ENCODE peak calls at places on chromosomes 1 and 21, in ten cellular contexts. One of them, this sample, is unnamed.

GRCh38 chr1:226642421-226642820 is 93.9 kb downstream of the STUM start:
- DNase-seq in NAMALWA: no peak
- DNase-seq in astrocyte: no peak
- DNase-seq in BE2C: no peak
- DNase-seq in brain microvascular endothelial cell: no peak
- DNase-seq in AG10803: no peak
- DNase-seq in T-helper 2 cell treated with Interferon-gamma antibody and Interleukin-4, amounts not matched to agents 5 μg/mL and 100 μg/mL, for 36 hours: no peak
- DNase-seq in Right ventricle myocardium superior: peak
- DNase-seq in HFF-Myc: no peak
- DNase-seq in progenitor cell of endocrine pancreas: no peak
- DNase-seq in this sample: no peak

GRCh38 chr21:45380566-45380965 is 24.4 kb upstream of the COL18A1 start:
- DNase-seq in NAMALWA: no peak
- DNase-seq in astrocyte: no peak
- DNase-seq in BE2C: peak
- DNase-seq in brain microvascular endothelial cell: no peak
- DNase-seq in AG10803: no peak
- DNase-seq in T-helper 2 cell treated with Interferon-gamma antibody and Interleukin-4, amounts not matched to agents 5 μg/mL and 100 μg/mL, for 36 hours: no peak
- DNase-seq in Right ventricle myocardium superior: peak
- DNase-seq in HFF-Myc: no peak
- DNase-seq in progenitor cell of endocrine pancreas: no peak
- DNase-seq in this sample: no peak

GRCh38 chr1:215083408-215083961 is 948 bp downstream of the KCNK2 start:
- DNase-seq in NAMALWA: no peak
- DNase-seq in astrocyte: peak
- DNase-seq in BE2C: peak
- DNase-seq in brain microvascular endothelial cell: no peak
- DNase-seq in AG10803: peak
- DNase-seq in T-helper 2 cell treated with Interferon-gamma antibody and Interleukin-4, amounts not matched to agents 5 μg/mL and 100 μg/mL, for 36 hours: no peak
- DNase-seq in Right ventricle myocardium superior: no peak
- DNase-seq in HFF-Myc: no peak
- DNase-seq in progenitor cell of endocrine pancreas: peak
- DNase-seq in this sample: peak

GRCh38 chr1:116496380-116496779 is 74.4 kb downstream of the CD58 start:
- DNase-seq in NAMALWA: no peak
- DNase-seq in astrocyte: no peak
- DNase-seq in BE2C: no peak
- DNase-seq in brain microvascular endothelial cell: no peak
- DNase-seq in AG10803: peak
- DNase-seq in T-helper 2 cell treated with Interferon-gamma antibody and Interleukin-4, amounts not matched to agents 5 μg/mL and 100 μg/mL, for 36 hours: no peak
- DNase-seq in Right ventricle myocardium superior: peak
- DNase-seq in HFF-Myc: no peak
- DNase-seq in progenitor cell of endocrine pancreas: no peak
- DNase-seq in this sample: peak

GRCh38 chr1:17893891-17894631 is 138.9 kb downstream of the ACTL8 start:
- DNase-seq in NAMALWA: no peak
- DNase-seq in astrocyte: no peak
- DNase-seq in BE2C: no peak
- DNase-seq in brain microvascular endothelial cell: no peak
- DNase-seq in AG10803: no peak
- DNase-seq in T-helper 2 cell treated with Interferon-gamma antibody and Interleukin-4, amounts not matched to agents 5 μg/mL and 100 μg/mL, for 36 hours: no peak
- DNase-seq in Right ventricle myocardium superior: no peak
- DNase-seq in HFF-Myc: no peak
- DNase-seq in progenitor cell of endocrine pancreas: no peak
- DNase-seq in this sample: peak

GRCh38 chr1:98429851-98430496 is 231.5 kb upstream of the SNX7 start:
- DNase-seq in NAMALWA: no peak
- DNase-seq in astrocyte: no peak
- DNase-seq in BE2C: peak
- DNase-seq in brain microvascular endothelial cell: no peak
- DNase-seq in AG10803: no peak
- DNase-seq in T-helper 2 cell treated with Interferon-gamma antibody and Interleukin-4, amounts not matched to agents 5 μg/mL and 100 μg/mL, for 36 hours: no peak
- DNase-seq in Right ventricle myocardium superior: no peak
- DNase-seq in HFF-Myc: no peak
- DNase-seq in progenitor cell of endocrine pancreas: no peak
- DNase-seq in this sample: no peak

GRCh38 chr1:230495891-230496385 is 69.8 kb upstream of the PGBD5 start:
- DNase-seq in NAMALWA: peak
- DNase-seq in astrocyte: no peak
- DNase-seq in BE2C: peak
- DNase-seq in brain microvascular endothelial cell: no peak
- DNase-seq in AG10803: no peak
- DNase-seq in T-helper 2 cell treated with Interferon-gamma antibody and Interleukin-4, amounts not matched to agents 5 μg/mL and 100 μg/mL, for 36 hours: no peak
- DNase-seq in Right ventricle myocardium superior: no peak
- DNase-seq in HFF-Myc: no peak
- DNase-seq in progenitor cell of endocrine pancreas: no peak
- DNase-seq in this sample: no peak

GRCh38 chr1:46442317-46443161 is 47.1 kb upstream of the DMBX1 start:
- DNase-seq in NAMALWA: peak
- DNase-seq in astrocyte: peak
- DNase-seq in BE2C: peak
- DNase-seq in brain microvascular endothelial cell: peak
- DNase-seq in AG10803: peak
- DNase-seq in T-helper 2 cell treated with Interferon-gamma antibody and Interleukin-4, amounts not matched to agents 5 μg/mL and 100 μg/mL, for 36 hours: peak
- DNase-seq in Right ventricle myocardium superior: peak
- DNase-seq in HFF-Myc: peak
- DNase-seq in progenitor cell of endocrine pancreas: peak
- DNase-seq in this sample: peak

GRCh38 chr1:228283043-228283371 is 75.2 kb downstream of the OBSCN start:
- DNase-seq in NAMALWA: no peak
- DNase-seq in astrocyte: no peak
- DNase-seq in BE2C: peak
- DNase-seq in brain microvascular endothelial cell: no peak
- DNase-seq in AG10803: no peak
- DNase-seq in T-helper 2 cell treated with Interferon-gamma antibody and Interleukin-4, amounts not matched to agents 5 μg/mL and 100 μg/mL, for 36 hours: no peak
- DNase-seq in Right ventricle myocardium superior: peak
- DNase-seq in HFF-Myc: no peak
- DNase-seq in progenitor cell of endocrine pancreas: no peak
- DNase-seq in this sample: no peak

GRCh38 chr1:154967331-154967950 is 3.1 kb downstream of the SHC1 start:
- DNase-seq in NAMALWA: no peak
- DNase-seq in astrocyte: no peak
- DNase-seq in BE2C: no peak
- DNase-seq in brain microvascular endothelial cell: no peak
- DNase-seq in AG10803: no peak
- DNase-seq in T-helper 2 cell treated with Interferon-gamma antibody and Interleukin-4, amounts not matched to agents 5 μg/mL and 100 μg/mL, for 36 hours: no peak
- DNase-seq in Right ventricle myocardium superior: no peak
- DNase-seq in HFF-Myc: no peak
- DNase-seq in progenitor cell of endocrine pancreas: no peak
- DNase-seq in this sample: no peak

GRCh38 chr1:101278845-101279244 is 42.0 kb downstream of the S1PR1 start:
- DNase-seq in NAMALWA: no peak
- DNase-seq in astrocyte: no peak
- DNase-seq in BE2C: no peak
- DNase-seq in brain microvascular endothelial cell: no peak
- DNase-seq in AG10803: no peak
- DNase-seq in T-helper 2 cell treated with Interferon-gamma antibody and Interleukin-4, amounts not matched to agents 5 μg/mL and 100 μg/mL, for 36 hours: no peak
- DNase-seq in Right ventricle myocardium superior: no peak
- DNase-seq in HFF-Myc: no peak
- DNase-seq in progenitor cell of endocrine pancreas: no peak
- DNase-seq in this sample: no peak

GRCh38 chr1:181630838-181631237 is 147.5 kb downstream of the CACNA1E start:
- DNase-seq in NAMALWA: no peak
- DNase-seq in astrocyte: no peak
- DNase-seq in BE2C: no peak
- DNase-seq in brain microvascular endothelial cell: no peak
- DNase-seq in AG10803: no peak
- DNase-seq in T-helper 2 cell treated with Interferon-gamma antibody and Interleukin-4, amounts not matched to agents 5 μg/mL and 100 μg/mL, for 36 hours: no peak
- DNase-seq in Right ventricle myocardium superior: no peak
- DNase-seq in HFF-Myc: no peak
- DNase-seq in progenitor cell of endocrine pancreas: no peak
- DNase-seq in this sample: no peak

GRCh38 chr21:44441041-44441400 is 14.3 kb upstream of the LRRC3 start:
- DNase-seq in NAMALWA: no peak
- DNase-seq in astrocyte: no peak
- DNase-seq in BE2C: no peak
- DNase-seq in brain microvascular endothelial cell: no peak
- DNase-seq in AG10803: no peak
- DNase-seq in T-helper 2 cell treated with Interferon-gamma antibody and Interleukin-4, amounts not matched to agents 5 μg/mL and 100 μg/mL, for 36 hours: no peak
- DNase-seq in Right ventricle myocardium superior: peak
- DNase-seq in HFF-Myc: no peak
- DNase-seq in progenitor cell of endocrine pancreas: no peak
- DNase-seq in this sample: no peak

GRCh38 chr1:23224721-23225648 is 7.7 kb upstream of the HTR1D start:
- DNase-seq in NAMALWA: no peak
- DNase-seq in astrocyte: peak
- DNase-seq in BE2C: peak
- DNase-seq in brain microvascular endothelial cell: peak
- DNase-seq in AG10803: peak
- DNase-seq in T-helper 2 cell treated with Interferon-gamma antibody and Interleukin-4, amounts not matched to agents 5 μg/mL and 100 μg/mL, for 36 hours: no peak
- DNase-seq in Right ventricle myocardium superior: peak
- DNase-seq in HFF-Myc: peak
- DNase-seq in progenitor cell of endocrine pancreas: no peak
- DNase-seq in this sample: peak

GRCh38 chr21:38917045-38917774 is 111.5 kb downstream of the ETS2 start:
- DNase-seq in NAMALWA: no peak
- DNase-seq in astrocyte: no peak
- DNase-seq in BE2C: no peak
- DNase-seq in brain microvascular endothelial cell: no peak
- DNase-seq in AG10803: no peak
- DNase-seq in T-helper 2 cell treated with Interferon-gamma antibody and Interleukin-4, amounts not matched to agents 5 μg/mL and 100 μg/mL, for 36 hours: no peak
- DNase-seq in Right ventricle myocardium superior: no peak
- DNase-seq in HFF-Myc: no peak
- DNase-seq in progenitor cell of endocrine pancreas: no peak
- DNase-seq in this sample: no peak

GRCh38 chr1:25702101-25702775 is 85.6 kb downstream of the MAN1C1 start:
- DNase-seq in NAMALWA: no peak
- DNase-seq in astrocyte: peak
- DNase-seq in BE2C: no peak
- DNase-seq in brain microvascular endothelial cell: peak
- DNase-seq in AG10803: peak
- DNase-seq in T-helper 2 cell treated with Interferon-gamma antibody and Interleukin-4, amounts not matched to agents 5 μg/mL and 100 μg/mL, for 36 hours: no peak
- DNase-seq in Right ventricle myocardium superior: no peak
- DNase-seq in HFF-Myc: no peak
- DNase-seq in progenitor cell of endocrine pancreas: no peak
- DNase-seq in this sample: peak

GRCh38 chr1:14815175-14815882 is 216.8 kb downstream of the KAZN start:
- DNase-seq in NAMALWA: no peak
- DNase-seq in astrocyte: peak
- DNase-seq in BE2C: no peak
- DNase-seq in brain microvascular endothelial cell: no peak
- DNase-seq in AG10803: no peak
- DNase-seq in T-helper 2 cell treated with Interferon-gamma antibody and Interleukin-4, amounts not matched to agents 5 μg/mL and 100 μg/mL, for 36 hours: no peak
- DNase-seq in Right ventricle myocardium superior: no peak
- DNase-seq in HFF-Myc: no peak
- DNase-seq in progenitor cell of endocrine pancreas: no peak
- DNase-seq in this sample: no peak

GRCh38 chr1:23178414-23178813 is 9.8 kb upstream of the LUZP1 start:
- DNase-seq in NAMALWA: no peak
- DNase-seq in astrocyte: no peak
- DNase-seq in BE2C: no peak
- DNase-seq in brain microvascular endothelial cell: no peak
- DNase-seq in AG10803: no peak
- DNase-seq in T-helper 2 cell treated with Interferon-gamma antibody and Interleukin-4, amounts not matched to agents 5 μg/mL and 100 μg/mL, for 36 hours: no peak
- DNase-seq in Right ventricle myocardium superior: no peak
- DNase-seq in HFF-Myc: no peak
- DNase-seq in progenitor cell of endocrine pancreas: no peak
- DNase-seq in this sample: peak

GRCh38 chr1:1614204-1614953 is 921 bp upstream of the MIB2 start:
- DNase-seq in NAMALWA: no peak
- DNase-seq in astrocyte: peak
- DNase-seq in BE2C: peak
- DNase-seq in brain microvascular endothelial cell: peak
- DNase-seq in AG10803: peak
- DNase-seq in T-helper 2 cell treated with Interferon-gamma antibody and Interleukin-4, amounts not matched to agents 5 μg/mL and 100 μg/mL, for 36 hours: peak
- DNase-seq in Right ventricle myocardium superior: peak
- DNase-seq in HFF-Myc: no peak
- DNase-seq in progenitor cell of endocrine pancreas: no peak
- DNase-seq in this sample: peak

GRCh38 chr1:222955964-222956363 is 141.1 kb downstream of the DISP1 start:
- DNase-seq in NAMALWA: no peak
- DNase-seq in astrocyte: no peak
- DNase-seq in BE2C: no peak
- DNase-seq in brain microvascular endothelial cell: no peak
- DNase-seq in AG10803: peak
- DNase-seq in T-helper 2 cell treated with Interferon-gamma antibody and Interleukin-4, amounts not matched to agents 5 μg/mL and 100 μg/mL, for 36 hours: no peak
- DNase-seq in Right ventricle myocardium superior: no peak
- DNase-seq in HFF-Myc: no peak
- DNase-seq in progenitor cell of endocrine pancreas: no peak
- DNase-seq in this sample: peak

GRCh38 chr1:8424539-8425116 is 106.7 kb downstream of the SLC45A1 start:
- DNase-seq in NAMALWA: peak
- DNase-seq in astrocyte: no peak
- DNase-seq in BE2C: no peak
- DNase-seq in brain microvascular endothelial cell: no peak
- DNase-seq in AG10803: no peak
- DNase-seq in T-helper 2 cell treated with Interferon-gamma antibody and Interleukin-4, amounts not matched to agents 5 μg/mL and 100 μg/mL, for 36 hours: no peak
- DNase-seq in Right ventricle myocardium superior: peak
- DNase-seq in HFF-Myc: no peak
- DNase-seq in progenitor cell of endocrine pancreas: no peak
- DNase-seq in this sample: no peak

GRCh38 chr1:53696578-53696977 is 42.4 kb downstream of the GLIS1 start:
- DNase-seq in NAMALWA: no peak
- DNase-seq in astrocyte: no peak
- DNase-seq in BE2C: no peak
- DNase-seq in brain microvascular endothelial cell: no peak
- DNase-seq in AG10803: no peak
- DNase-seq in T-helper 2 cell treated with Interferon-gamma antibody and Interleukin-4, amounts not matched to agents 5 μg/mL and 100 μg/mL, for 36 hours: no peak
- DNase-seq in Right ventricle myocardium superior: no peak
- DNase-seq in HFF-Myc: no peak
- DNase-seq in progenitor cell of endocrine pancreas: no peak
- DNase-seq in this sample: no peak

GRCh38 chr1:245304698-245305097 is 149.9 kb downstream of the KIF26B start:
- DNase-seq in NAMALWA: no peak
- DNase-seq in astrocyte: no peak
- DNase-seq in BE2C: no peak
- DNase-seq in brain microvascular endothelial cell: no peak
- DNase-seq in AG10803: no peak
- DNase-seq in T-helper 2 cell treated with Interferon-gamma antibody and Interleukin-4, amounts not matched to agents 5 μg/mL and 100 μg/mL, for 36 hours: no peak
- DNase-seq in Right ventricle myocardium superior: no peak
- DNase-seq in HFF-Myc: no peak
- DNase-seq in progenitor cell of endocrine pancreas: no peak
- DNase-seq in this sample: peak